ENCODE peak calls at places on chromosomes 6 and 20, in seven cellular contexts. One of them, this sample, is unnamed.
A peak's percentile ranks its signal among the peaks of the same experiment; 100 is the strongest.

GRCh38 chr6:45737331-45738056 is 278.2 kb downstream of the CLIC5 start:
- DNase-seq in activated CD8-positive, alpha-beta memory T cell treated with anti-CD3 and anti-CD28 coated beads, Interleukin-2, amount 10 ng/mL, durations not matched to agents 7 days and 5 days: peak; percentile 51
- DNase-seq in cardiac muscle cell: no peak
- DNase-seq in NCI-H1105: no peak
- DNase-seq in uterus: no peak
- DNase-seq in GM20000: peak; percentile 54
- DNase-seq in adrenal gland: no peak
- DNase-seq in this sample: no peak

GRCh38 chr6:36139431-36139830 is 9.1 kb downstream of the MAPK13 start:
- DNase-seq in cardiac muscle cell: peak; percentile 48
- DNase-seq in uterus: no peak
- DNase-seq in activated CD8-positive, alpha-beta memory T cell treated with anti-CD3 and anti-CD28 coated beads, Interleukin-2, amount 10 ng/mL, durations not matched to agents 7 days and 5 days: no peak
- DNase-seq in NCI-H1105: no peak
- DNase-seq in adrenal gland: no peak
- DNase-seq in GM20000: no peak
- DNase-seq in this sample: no peak

GRCh38 chr6:127342296-127342945 is 988 bp downstream of the ECHDC1 start:
- DNase-seq in NCI-H1105: no peak
- DNase-seq in adrenal gland: no peak
- DNase-seq in uterus: no peak
- DNase-seq in cardiac muscle cell: peak; percentile 68
- DNase-seq in GM20000: no peak
- DNase-seq in activated CD8-positive, alpha-beta memory T cell treated with anti-CD3 and anti-CD28 coated beads, Interleukin-2, amount 10 ng/mL, durations not matched to agents 7 days and 5 days: no peak
- DNase-seq in this sample: no peak

GRCh38 chr6:136846046-136846445 is 23.7 kb downstream of the PEX7 start:
- DNase-seq in adrenal gland: peak; percentile 57
- DNase-seq in NCI-H1105: peak; percentile 29
- DNase-seq in activated CD8-positive, alpha-beta memory T cell treated with anti-CD3 and anti-CD28 coated beads, Interleukin-2, amount 10 ng/mL, durations not matched to agents 7 days and 5 days: peak; percentile 55
- DNase-seq in GM20000: peak; percentile 38
- DNase-seq in uterus: peak; percentile 18
- DNase-seq in cardiac muscle cell: peak; percentile 82
- DNase-seq in this sample: no peak

GRCh38 chr6:44649365-44650025 is 262.0 kb downstream of the CDC5L start:
- DNase-seq in activated CD8-positive, alpha-beta memory T cell treated with anti-CD3 and anti-CD28 coated beads, Interleukin-2, amount 10 ng/mL, durations not matched to agents 7 days and 5 days: no peak
- DNase-seq in adrenal gland: no peak
- DNase-seq in NCI-H1105: no peak
- DNase-seq in cardiac muscle cell: peak; percentile 68
- DNase-seq in uterus: no peak
- DNase-seq in GM20000: no peak
- DNase-seq in this sample: no peak

GRCh38 chr6:128479048-128479666 is 41.2 kb downstream of the PTPRK start:
- DNase-seq in adrenal gland: no peak
- DNase-seq in NCI-H1105: no peak
- DNase-seq in uterus: no peak
- DNase-seq in activated CD8-positive, alpha-beta memory T cell treated with anti-CD3 and anti-CD28 coated beads, Interleukin-2, amount 10 ng/mL, durations not matched to agents 7 days and 5 days: no peak
- DNase-seq in cardiac muscle cell: no peak
- DNase-seq in GM20000: no peak
- DNase-seq in this sample: no peak

GRCh38 chr6:52976591-52977035 is 18.5 kb downstream of the GSTA4 start:
- DNase-seq in uterus: no peak
- DNase-seq in NCI-H1105: no peak
- DNase-seq in adrenal gland: no peak
- DNase-seq in cardiac muscle cell: no peak
- DNase-seq in activated CD8-positive, alpha-beta memory T cell treated with anti-CD3 and anti-CD28 coated beads, Interleukin-2, amount 10 ng/mL, durations not matched to agents 7 days and 5 days: no peak
- DNase-seq in GM20000: peak; percentile 61
- DNase-seq in this sample: no peak

GRCh38 chr6:72622094-72622540 is 253 bp downstream of the KCNQ5 start:
- DNase-seq in adrenal gland: peak; percentile 24
- DNase-seq in uterus: no peak
- DNase-seq in activated CD8-positive, alpha-beta memory T cell treated with anti-CD3 and anti-CD28 coated beads, Interleukin-2, amount 10 ng/mL, durations not matched to agents 7 days and 5 days: peak; percentile 58
- DNase-seq in NCI-H1105: peak; percentile 48
- DNase-seq in cardiac muscle cell: peak; percentile 51
- DNase-seq in GM20000: peak; percentile 72
- DNase-seq in this sample: peak; percentile 67

GRCh38 chr20:60993647-60994046 is 258.4 kb upstream of the CDH4 start:
- DNase-seq in GM20000: no peak
- DNase-seq in uterus: no peak
- DNase-seq in NCI-H1105: no peak
- DNase-seq in cardiac muscle cell: no peak
- DNase-seq in activated CD8-positive, alpha-beta memory T cell treated with anti-CD3 and anti-CD28 coated beads, Interleukin-2, amount 10 ng/mL, durations not matched to agents 7 days and 5 days: no peak
- DNase-seq in adrenal gland: no peak
- DNase-seq in this sample: no peak

GRCh38 chr20:59770270-59770669 is 163.2 kb downstream of the SYCP2 start:
- DNase-seq in uterus: no peak
- DNase-seq in activated CD8-positive, alpha-beta memory T cell treated with anti-CD3 and anti-CD28 coated beads, Interleukin-2, amount 10 ng/mL, durations not matched to agents 7 days and 5 days: no peak
- DNase-seq in adrenal gland: no peak
- DNase-seq in cardiac muscle cell: no peak
- DNase-seq in GM20000: no peak
- DNase-seq in NCI-H1105: no peak
- DNase-seq in this sample: no peak

GRCh38 chr6:116291701-116292396 is 12.1 kb upstream of the TSPYL1 start:
- DNase-seq in adrenal gland: no peak
- DNase-seq in activated CD8-positive, alpha-beta memory T cell treated with anti-CD3 and anti-CD28 coated beads, Interleukin-2, amount 10 ng/mL, durations not matched to agents 7 days and 5 days: no peak
- DNase-seq in NCI-H1105: no peak
- DNase-seq in uterus: no peak
- DNase-seq in cardiac muscle cell: no peak
- DNase-seq in GM20000: no peak
- DNase-seq in this sample: no peak

GRCh38 chr20:37687478-37687805 is 6.4 kb upstream of the CTNNBL1 start:
- DNase-seq in adrenal gland: no peak
- DNase-seq in activated CD8-positive, alpha-beta memory T cell treated with anti-CD3 and anti-CD28 coated beads, Interleukin-2, amount 10 ng/mL, durations not matched to agents 7 days and 5 days: no peak
- DNase-seq in uterus: no peak
- DNase-seq in NCI-H1105: no peak
- DNase-seq in cardiac muscle cell: no peak
- DNase-seq in GM20000: no peak
- DNase-seq in this sample: no peak

GRCh38 chr6:112331306-112331705 is 15.8 kb upstream of the RFPL4B start:
- DNase-seq in uterus: no peak
- DNase-seq in adrenal gland: no peak
- DNase-seq in NCI-H1105: peak; percentile 90
- DNase-seq in GM20000: no peak
- DNase-seq in cardiac muscle cell: no peak
- DNase-seq in activated CD8-positive, alpha-beta memory T cell treated with anti-CD3 and anti-CD28 coated beads, Interleukin-2, amount 10 ng/mL, durations not matched to agents 7 days and 5 days: no peak
- DNase-seq in this sample: no peak

GRCh38 chr6:72784581-72784980 is 162.7 kb downstream of the KCNQ5 start:
- DNase-seq in NCI-H1105: no peak
- DNase-seq in GM20000: no peak
- DNase-seq in adrenal gland: no peak
- DNase-seq in uterus: no peak
- DNase-seq in activated CD8-positive, alpha-beta memory T cell treated with anti-CD3 and anti-CD28 coated beads, Interleukin-2, amount 10 ng/mL, durations not matched to agents 7 days and 5 days: no peak
- DNase-seq in cardiac muscle cell: peak; percentile 51
- DNase-seq in this sample: no peak

GRCh38 chr6:169824848-169825557 is 73.6 kb downstream of the ERMARD start:
- DNase-seq in uterus: no peak
- DNase-seq in NCI-H1105: no peak
- DNase-seq in activated CD8-positive, alpha-beta memory T cell treated with anti-CD3 and anti-CD28 coated beads, Interleukin-2, amount 10 ng/mL, durations not matched to agents 7 days and 5 days: peak; percentile 27
- DNase-seq in GM20000: no peak
- DNase-seq in adrenal gland: no peak
- DNase-seq in cardiac muscle cell: no peak
- DNase-seq in this sample: peak; percentile 46

GRCh38 chr6:21441386-21441785 is 152.2 kb upstream of the SOX4 start:
- DNase-seq in activated CD8-positive, alpha-beta memory T cell treated with anti-CD3 and anti-CD28 coated beads, Interleukin-2, amount 10 ng/mL, durations not matched to agents 7 days and 5 days: no peak
- DNase-seq in cardiac muscle cell: peak; percentile 67
- DNase-seq in uterus: no peak
- DNase-seq in GM20000: no peak
- DNase-seq in NCI-H1105: no peak
- DNase-seq in adrenal gland: no peak
- DNase-seq in this sample: no peak

GRCh38 chr20:50186151-50186885 is 4.3 kb upstream of the CEBPB start:
- DNase-seq in activated CD8-positive, alpha-beta memory T cell treated with anti-CD3 and anti-CD28 coated beads, Interleukin-2, amount 10 ng/mL, durations not matched to agents 7 days and 5 days: peak; percentile 90
- DNase-seq in adrenal gland: peak; percentile 95
- DNase-seq in uterus: peak; percentile 98
- DNase-seq in NCI-H1105: peak; percentile 81
- DNase-seq in cardiac muscle cell: peak; percentile 89
- DNase-seq in GM20000: peak; percentile 76
- DNase-seq in this sample: peak; percentile 92

GRCh38 chr6:80217799-80218198 is 111.3 kb downstream of the BCKDHB start:
- DNase-seq in activated CD8-positive, alpha-beta memory T cell treated with anti-CD3 and anti-CD28 coated beads, Interleukin-2, amount 10 ng/mL, durations not matched to agents 7 days and 5 days: no peak
- DNase-seq in adrenal gland: no peak
- DNase-seq in NCI-H1105: no peak
- DNase-seq in GM20000: no peak
- DNase-seq in uterus: no peak
- DNase-seq in cardiac muscle cell: no peak
- DNase-seq in this sample: no peak

GRCh38 chr6:11172501-11173337 is 59.7 kb downstream of the NEDD9 start:
- DNase-seq in uterus: peak; percentile 66
- DNase-seq in GM20000: peak; percentile 82
- DNase-seq in cardiac muscle cell: peak; percentile 65
- DNase-seq in adrenal gland: peak; percentile 71
- DNase-seq in activated CD8-positive, alpha-beta memory T cell treated with anti-CD3 and anti-CD28 coated beads, Interleukin-2, amount 10 ng/mL, durations not matched to agents 7 days and 5 days: peak; percentile 81
- DNase-seq in NCI-H1105: peak; percentile 47
- DNase-seq in this sample: peak; percentile 82

This sample was measured in upper lobe of right lung.